ENCODE peak calls at places on chromosomes 1 and 21, in ten cellular contexts. N, R, S, F, Q, J, W, U, C and B are unnamed samples.

GRCh38 chr1:173043253-173043652 is 7.5 kb downstream of the TNFSF18 start:
- DNase-seq in N (no peak), R (no peak), S (no peak), F (peak), Q (no peak), J (no peak), W (no peak), U (peak), C (no peak), B (no peak)

GRCh38 chr1:2411801-2412394 is 466 bp downstream of the PEX10 start:
- DNase-seq in N (no peak), R (peak), S (no peak), F (peak), Q (no peak), J (no peak), W (no peak), U (no peak), C (no peak), B (peak)

GRCh38 chr1:245863566-245864184 is 643.4 kb downstream of the SMYD3 start:
- DNase-seq in N (no peak), R (no peak), S (no peak), F (no peak), Q (no peak), J (no peak), W (no peak), U (no peak), C (no peak), B (no peak)

GRCh38 chr21:36478207-36478701 is 1.7 kb downstream of the CLDN14 start:
- DNase-seq in N (no peak), R (no peak), S (peak), F (peak), Q (no peak), J (no peak), W (no peak), U (peak), C (no peak), B (no peak)

GRCh38 chr1:211066781-211067384 is 67.1 kb downstream of the KCNH1 start:
- DNase-seq in N (no peak), R (no peak), S (no peak), F (no peak), Q (no peak), J (no peak), W (no peak), U (no peak), C (no peak), B (no peak)

GRCh38 chr21:39637971-39638628 is 25.4 kb downstream of the B3GALT5 start:
- DNase-seq in N (no peak), R (no peak), S (no peak), F (no peak), Q (no peak), J (no peak), W (no peak), U (no peak), C (no peak), B (no peak)

GRCh38 chr21:39633770-39634181 is 21.0 kb downstream of the B3GALT5 start:
- DNase-seq in N (no peak), R (no peak), S (no peak), F (peak), Q (no peak), J (no peak), W (no peak), U (peak), C (peak), B (no peak)

GRCh38 chr1:203229471-203230178 is at the start of gene CHIT1:
- DNase-seq in N (no peak), R (no peak), S (no peak), F (no peak), Q (no peak), J (no peak), W (no peak), U (no peak), C (no peak), B (no peak)

GRCh38 chr21:33105088-33105487 is 35.1 kb downstream of the OLIG1 start:
- DNase-seq in N (no peak), R (no peak), S (no peak), F (no peak), Q (peak), J (no peak), W (no peak), U (no peak), C (no peak), B (no peak)

GRCh38 chr1:182674346-182675246 is 9.8 kb downstream of the RGS8 start:
- DNase-seq in N (peak), R (no peak), S (no peak), F (no peak), Q (no peak), J (peak), W (peak), U (peak), C (no peak), B (no peak)

GRCh38 chr1:172287207-172287606 is 133.3 kb upstream of the C1orf105 start:
- DNase-seq in N (peak), R (peak), S (no peak), F (no peak), Q (peak), J (no peak), W (no peak), U (peak), C (no peak), B (no peak)

GRCh38 chr1:148355976-148356375 is 127.1 kb downstream of the PPIAL4G start:
- DNase-seq in N (no peak), R (no peak), S (no peak), F (no peak), Q (no peak), J (no peak), W (no peak), U (no peak), C (no peak), B (no peak)

GRCh38 chr1:21307210-21307609 is 16.9 kb upstream of the ECE1 start:
- DNase-seq in N (no peak), R (no peak), S (no peak), F (no peak), Q (no peak), J (no peak), W (no peak), U (no peak), C (no peak), B (no peak)

GRCh38 chr1:169529068-169529642 is 43.4 kb upstream of the SLC19A2 start:
- DNase-seq in N (no peak), R (no peak), S (no peak), F (no peak), Q (no peak), J (no peak), W (peak), U (peak), C (peak), B (peak)

GRCh38 chr1:2044510-2045319 is 5.5 kb upstream of the PRKCZ start:
- DNase-seq in N (peak), R (peak), S (peak), F (peak), Q (peak), J (no peak), W (peak), U (peak), C (no peak), B (no peak)

GRCh38 chr1:151060241-151061011 is at the start of gene MLLT11:
- DNase-seq in N (peak), R (peak), S (peak), F (peak), Q (no peak), J (no peak), W (peak), U (peak), C (no peak), B (no peak)

GRCh38 chr21:41064951-41065350 is 103.0 kb upstream of the BACE2 start:
- DNase-seq in N (no peak), R (no peak), S (no peak), F (no peak), Q (no peak), J (no peak), W (no peak), U (no peak), C (no peak), B (no peak)

GRCh38 chr1:192474080-192474683 is 101.4 kb upstream of the RGS1 start:
- DNase-seq in N (no peak), R (no peak), S (no peak), F (no peak), Q (no peak), J (no peak), W (no peak), U (peak), C (no peak), B (no peak)

GRCh38 chr1:176691251-176692228 is 228.6 kb downstream of the PAPPA2 start:
- DNase-seq in N (no peak), R (peak), S (peak), F (peak), Q (no peak), J (no peak), W (peak), U (peak), C (peak), B (peak)

GRCh38 chr1:173297798-173298391 is 90.8 kb upstream of the TNFSF4 start:
- DNase-seq in N (no peak), R (no peak), S (peak), F (no peak), Q (no peak), J (no peak), W (no peak), U (no peak), C (no peak), B (no peak)

GRCh38 chr1:241250465-241250864 is 106.5 kb downstream of the RGS7 start:
- DNase-seq in N (no peak), R (no peak), S (no peak), F (no peak), Q (no peak), J (no peak), W (no peak), U (no peak), C (no peak), B (no peak)

GRCh38 chr1:81679972-81680371 is 120.8 kb upstream of the ADGRL2 start:
- DNase-seq in N (peak), R (no peak), S (no peak), F (no peak), Q (no peak), J (no peak), W (peak), U (peak), C (no peak), B (no peak)

GRCh38 chr1:1206376-1207253 is at the start of gene TNFRSF18:
- DNase-seq in N (no peak), R (peak), S (peak), F (no peak), Q (no peak), J (no peak), W (peak), U (no peak), C (peak), B (no peak)

GRCh38 chr1:180501865-180502360 is 464 bp downstream of the ACBD6 start:
- DNase-seq in N (no peak), R (no peak), S (no peak), F (no peak), Q (no peak), J (peak), W (peak), U (no peak), C (no peak), B (peak)

GRCh38 chr1:225480825-225481434 is 53.1 kb upstream of the LBR start:
- DNase-seq in N (no peak), R (peak), S (peak), F (peak), Q (peak), J (no peak), W (peak), U (no peak), C (peak), B (peak)

GRCh38 chr1:105914403-105914802 is 1142.1 kb upstream of the PRMT6 start:
- DNase-seq in N (no peak), R (no peak), S (no peak), F (no peak), Q (no peak), J (no peak), W (no peak), U (no peak), C (no peak), B (no peak)

GRCh38 chr1:105909811-105910210 is 1146.7 kb upstream of the PRMT6 start:
- DNase-seq in N (no peak), R (no peak), S (no peak), F (no peak), Q (no peak), J (no peak), W (peak), U (no peak), C (no peak), B (no peak)
- TF ChIP-seq CTCF in N (no peak), R (no peak), S (no peak), F (no peak), Q (no peak), J (no peak), W (peak), U (no peak), C (no peak), B (peak)

GRCh38 chr1:38360807-38361206 is 314.2 kb upstream of the POU3F1 start:
- DNase-seq in N (no peak), R (no peak), S (no peak), F (no peak), Q (no peak), J (no peak), W (peak), U (no peak), C (no peak), B (no peak)
- TF ChIP-seq CTCF in N (no peak), R (no peak), S (peak), F (no peak), Q (no peak), J (no peak), W (peak), U (no peak), C (peak), B (peak)

GRCh38 chr1:155053531-155054105 is 2.5 kb downstream of the ADAM15 start:
- DNase-seq in N (no peak), R (no peak), S (no peak), F (no peak), Q (no peak), J (no peak), W (no peak), U (no peak), C (no peak), B (no peak)

GRCh38 chr1:155051342-155051776 is 243 bp downstream of the ADAM15 start:
- DNase-seq in N (no peak), R (no peak), S (no peak), F (no peak), Q (no peak), J (no peak), W (no peak), U (no peak), C (no peak), B (no peak)

GRCh38 chr1:155051777-155052398 is 772 bp downstream of the ADAM15 start:
- DNase-seq in N (peak), R (peak), S (peak), F (no peak), Q (peak), J (no peak), W (peak), U (peak), C (no peak), B (no peak)

GRCh38 chr1:155050560-155051341 is at the start of gene ADAM15:
- DNase-seq in N (peak), R (peak), S (peak), F (peak), Q (peak), J (peak), W (peak), U (peak), C (peak), B (no peak)

DNA sequence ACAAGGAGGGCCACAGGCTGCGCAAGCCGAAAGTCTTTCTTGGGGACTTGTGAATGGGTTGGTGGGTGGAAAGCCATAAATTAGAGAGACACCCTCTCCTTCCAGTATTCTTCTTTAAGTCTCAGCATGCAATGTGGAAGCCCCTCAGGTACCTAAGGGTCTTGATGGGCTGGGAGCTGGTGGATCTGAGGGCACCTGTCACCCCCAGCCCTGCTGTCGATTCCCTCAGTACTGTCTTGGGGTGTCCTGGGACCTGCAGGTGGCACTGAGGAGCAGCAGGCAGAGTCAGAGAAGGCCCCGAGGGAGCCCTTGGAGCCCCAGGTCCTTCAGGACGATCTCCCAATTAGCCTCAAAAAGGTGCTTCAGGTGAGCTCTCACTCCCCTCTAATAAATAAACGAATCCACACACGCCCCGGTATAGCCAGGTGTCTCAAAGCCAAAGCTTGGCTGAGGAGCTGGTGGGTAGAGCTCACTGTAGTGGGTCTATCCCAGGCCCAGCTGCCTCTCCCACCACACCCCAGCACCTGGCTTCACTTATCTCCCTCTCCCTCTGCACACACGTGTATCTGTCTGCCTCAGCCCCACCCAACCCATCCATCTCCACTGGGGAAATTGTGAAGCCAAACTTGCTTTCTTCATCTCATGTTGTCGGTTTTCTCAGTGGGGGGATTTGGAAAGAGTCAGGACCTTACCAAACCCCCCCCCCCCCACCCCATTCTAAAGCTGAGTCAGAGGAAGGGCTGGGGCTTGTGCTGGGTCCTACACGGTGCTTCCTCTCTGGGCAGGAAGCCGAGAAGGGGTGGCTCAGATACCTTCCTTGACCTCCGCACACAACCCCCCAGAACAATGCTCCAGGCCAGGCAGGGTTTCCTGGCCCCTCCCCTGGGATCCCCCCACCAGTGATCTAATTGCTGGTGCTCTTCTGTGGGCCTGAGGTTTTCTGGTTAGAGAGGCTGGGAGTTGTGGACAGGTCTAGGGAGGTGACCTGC is 1.6 kb downstream of the ADAM15 start:
- DNase-seq in N (no peak), R (no peak), S (no peak), F (peak), Q (no peak), J (no peak), W (peak), U (no peak), C (no peak), B (no peak)
- TF ChIP-seq CTCF in N (no peak), R (no peak), S (peak), F (peak), Q (no peak), J (no peak), W (peak), U (peak), C (peak), B (peak)

DNA sequence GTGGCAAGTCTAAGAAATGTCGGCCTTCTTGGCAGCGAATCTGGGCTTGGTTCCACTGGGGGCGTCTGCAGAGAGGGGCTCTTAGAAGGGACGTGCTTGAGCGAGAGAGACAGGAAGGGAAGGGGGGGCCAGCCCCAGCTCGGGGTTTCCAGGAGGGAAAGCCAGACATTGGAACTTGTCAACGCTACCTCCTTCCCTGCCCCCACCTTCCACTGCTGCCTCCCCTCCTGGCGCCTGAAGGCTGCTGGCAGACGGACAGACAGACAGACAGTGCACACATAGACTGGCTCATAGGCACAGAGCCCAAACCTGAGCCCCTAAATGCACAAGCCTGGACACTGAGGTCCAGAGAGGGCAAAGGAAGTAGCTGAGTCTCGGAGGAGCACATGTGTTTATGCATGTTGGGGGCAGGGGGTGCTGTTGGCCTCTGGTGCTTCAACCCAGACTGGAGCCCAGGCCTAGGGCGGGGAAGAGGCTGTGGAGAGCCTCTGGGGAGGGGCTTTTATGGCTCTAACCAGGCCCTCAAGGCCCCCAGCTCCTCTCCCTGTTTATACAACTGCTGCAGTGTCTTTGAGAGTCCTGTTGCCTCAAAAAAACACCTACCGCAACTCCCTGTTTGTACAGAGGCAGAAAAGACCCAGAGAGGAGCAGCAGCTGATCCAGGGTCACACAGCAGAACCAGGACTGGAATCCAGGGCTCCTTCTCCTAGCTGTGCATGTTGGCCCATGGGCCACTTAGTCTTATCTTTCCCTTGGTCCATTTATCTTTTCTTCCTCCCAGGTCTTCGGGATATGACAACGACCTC is 33.1 kb upstream of the WASF2 start:
- DNase-seq in N (no peak), R (peak), S (no peak), F (peak), Q (no peak), J (no peak), W (peak), U (peak), C (no peak), B (no peak)
- TF ChIP-seq CTCF in N (peak), R (peak), S (peak), F (peak), Q (no peak), J (no peak), W (peak), U (peak), C (peak), B (no peak)

GRCh38 chr1:11262171-11263049 is at the start of gene MTOR:
- DNase-seq in N (peak), R (peak), S (peak), F (peak), Q (peak), J (peak), W (peak), U (peak), C (peak), B (peak)
- TF ChIP-seq CTCF in N (no peak), R (peak), S (peak), F (no peak), Q (no peak), J (no peak), W (peak), U (peak), C (peak), B (no peak)

GRCh38 chr1:25148673-25149300 is 83.5 kb downstream of the SYF2 start:
- DNase-seq in N (no peak), R (no peak), S (no peak), F (peak), Q (no peak), J (no peak), W (peak), U (peak), C (no peak), B (no peak)
- TF ChIP-seq CTCF in N (no peak), R (peak), S (peak), F (peak), Q (no peak), J (no peak), W (peak), U (peak), C (peak), B (peak)

GRCh38 chr1:44995467-44996238 is 9.3 kb upstream of the EIF2B3 start:
- DNase-seq in N (no peak), R (no peak), S (no peak), F (no peak), Q (peak), J (peak), W (no peak), U (no peak), C (no peak), B (no peak)
- TF ChIP-seq CTCF in N (no peak), R (no peak), S (no peak), F (no peak), Q (no peak), J (no peak), W (no peak), U (no peak), C (no peak), B (no peak)